ENCODE peak calls at places on chromosomes 2 and 18, in four cellular contexts. U is upper lobe of left lung, V is GM12865, T is colonic mucosa. I is an unnamed sample.

GRCh38 chr2:28232267-28232666 is 160.4 kb upstream of the FOSL2 start:
- DNase-seq in U (no peak), V (no peak), T (peak; percentile 24), I (no peak)

GRCh38 chr2:129347486-129348217 is 631.8 kb upstream of the RAB6C start:
- DNase-seq in U (no peak), V (peak; percentile 88), T (no peak), I (no peak)

GRCh38 chr2:235463893-235464292 is 29.9 kb upstream of the AGAP1 start:
- DNase-seq in U (no peak), V (no peak), T (no peak), I (no peak)

GRCh38 chr2:233700028-233700635 is 7.4 kb downstream of the UGT1A6 start:
- DNase-seq in U (no peak), V (no peak), T (no peak), I (no peak)

GRCh38 chr2:181570833-181571661 is 85.9 kb downstream of the CERKL start:
- DNase-seq in U (no peak), V (peak; percentile 21), T (no peak), I (no peak)

GRCh38 chr2:230828272-230828961 is 36.3 kb upstream of the ITM2C start:
- DNase-seq in U (peak; percentile 86), V (peak; percentile 63), T (peak; percentile 56), I (no peak)

GRCh38 chr2:221308507-221309054 is 263.5 kb downstream of the EPHA4 start:
- DNase-seq in U (no peak), V (no peak), T (no peak), I (no peak)

GRCh38 chr2:108360776-108361468 is 16.8 kb upstream of the SULT1C4 start:
- DNase-seq in U (no peak), V (no peak), T (no peak), I (no peak)

GRCh38 chr2:42250925-42251324 is 81.8 kb downstream of the EML4 start:
- DNase-seq in U (no peak), V (no peak), T (no peak), I (no peak)

GRCh38 chr2:185128331-185128730 is 530.0 kb downstream of the ZNF804A start:
- DNase-seq in U (no peak), V (no peak), T (no peak), I (no peak)

GRCh38 chr2:1625281-1626001 is 118.9 kb downstream of the PXDN start:
- DNase-seq in U (peak; percentile 83), V (no peak), T (no peak), I (no peak)

GRCh38 chr2:215727507-215728503 is 285.5 kb downstream of the MREG start:
- DNase-seq in U (no peak), V (no peak), T (no peak), I (no peak)

GRCh38 chr2:53568463-53568862 is 199.1 kb upstream of the CHAC2 start:
- DNase-seq in U (no peak), V (peak; percentile 8), T (no peak), I (no peak)

GRCh38 chr18:6927136-6927535 is 190.5 kb downstream of the LAMA1 start:
- DNase-seq in U (no peak), V (no peak), T (no peak), I (no peak)

GRCh38 chr2:212414699-212415309 is 123.8 kb downstream of the ERBB4 start:
- DNase-seq in U (no peak), V (no peak), T (no peak), I (no peak)

GRCh38 chr2:11746807-11747459 is 501 bp downstream of the LPIN1 start:
- DNase-seq in U (no peak), V (no peak), T (peak; percentile 66), I (no peak)

GRCh38 chr18:44627245-44627644 is 53.4 kb upstream of the SETBP1 start:
- DNase-seq in U (no peak), V (no peak), T (no peak), I (no peak)

GRCh38 chr2:146031158-146031557 is 1511.2 kb upstream of the ZEB2 start:
- DNase-seq in U (no peak), V (no peak), T (no peak), I (no peak)

GRCh38 chr2:128563348-128563687 is 244.7 kb upstream of the HS6ST1 start:
- DNase-seq in U (no peak), V (no peak), T (peak; percentile 32), I (no peak)

GRCh38 chr2:151049746-151050145 is 211.9 kb downstream of the RBM43 start:
- DNase-seq in U (no peak), V (no peak), T (no peak), I (no peak)

GRCh38 chr2:29479566-29479965 is 364.4 kb downstream of the CLIP4 start:
- DNase-seq in U (no peak), V (no peak), T (no peak), I (no peak)
- TF ChIP-seq CTCF in U (no peak), V (no peak), T (no peak), I (no peak)

GRCh38 chr2:45647986-45648520 is 3.4 kb upstream of the PRKCE start:
- DNase-seq in U (no peak), V (no peak), T (no peak), I (no peak)

GRCh38 chr2:45650851-45651414 is 542 bp upstream of the PRKCE start:
- DNase-seq in U (peak; percentile 98), V (peak; percentile 97), T (peak; percentile 97), I (peak; percentile 90)

GRCh38 chr2:45651415-45652089 is at the start of gene PRKCE:
- DNase-seq in U (no peak), V (peak; percentile 26), T (peak; percentile 75), I (no peak)

GRCh38 chr2:45649855-45650806 is 1.3 kb upstream of the PRKCE start:
- DNase-seq in U (peak; percentile 94), V (peak; percentile 62), T (peak; percentile 85), I (peak; percentile 58)

GRCh38 chr2:45649457-45649854 is 2.0 kb upstream of the PRKCE start:
- DNase-seq in U (no peak), V (no peak), T (no peak), I (no peak)
- TF ChIP-seq CTCF in U (no peak), V (no peak), T (no peak), I (no peak)

GRCh38 chr2:96870631-96871255 is 863 bp upstream of the SEMA4C start:
- DNase-seq in U (no peak), V (peak; percentile 48), T (peak; percentile 75), I (no peak)

GRCh38 chr2:96867756-96868554 is 1.9 kb downstream of the SEMA4C start:
- DNase-seq in U (peak; percentile 81), V (no peak), T (no peak), I (no peak)

GRCh38 chr2:96868555-96869280 is 1.2 kb downstream of the SEMA4C start:
- DNase-seq in U (peak; percentile 96), V (peak; percentile 90), T (peak; percentile 86), I (peak; percentile 40)

GRCh38 chr2:96869824-96870630 is at the start of gene SEMA4C:
- DNase-seq in U (peak; percentile 94), V (no peak), T (peak; percentile 67), I (peak; percentile 56)

DNA sequence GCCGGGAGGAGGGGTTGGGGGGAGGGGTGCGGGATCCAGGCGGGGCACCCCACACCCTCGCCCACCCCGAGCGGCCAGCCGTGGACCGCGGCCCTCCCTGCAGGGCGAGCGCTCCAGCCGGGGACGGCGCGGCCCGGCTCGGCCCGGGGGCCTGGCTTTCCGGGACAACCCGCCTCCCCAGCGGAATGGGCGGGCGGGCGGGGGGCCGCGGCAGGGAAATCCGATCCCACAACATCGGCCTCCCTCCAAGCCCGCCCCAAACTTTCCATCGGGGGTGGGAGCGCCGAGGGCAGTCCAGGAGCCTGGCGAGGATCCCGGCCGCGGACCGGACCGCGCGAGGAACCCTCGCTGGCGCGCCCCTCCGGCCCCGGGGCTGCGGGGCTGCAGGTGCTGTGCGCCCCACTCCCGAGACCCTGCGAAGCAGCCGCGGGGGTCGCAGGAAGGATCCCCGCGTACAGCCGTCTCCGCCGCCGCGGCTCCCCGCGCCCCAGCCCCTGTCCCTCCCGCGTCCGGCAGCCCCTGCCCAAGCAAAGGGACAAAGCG is 528 bp downstream of the SEMA4C start:
- DNase-seq in U (peak; percentile 92), V (no peak), T (peak; percentile 67), I (no peak)
- TF ChIP-seq CTCF in U (no peak), V (no peak), T (peak; percentile 7), I (no peak)

DNA sequence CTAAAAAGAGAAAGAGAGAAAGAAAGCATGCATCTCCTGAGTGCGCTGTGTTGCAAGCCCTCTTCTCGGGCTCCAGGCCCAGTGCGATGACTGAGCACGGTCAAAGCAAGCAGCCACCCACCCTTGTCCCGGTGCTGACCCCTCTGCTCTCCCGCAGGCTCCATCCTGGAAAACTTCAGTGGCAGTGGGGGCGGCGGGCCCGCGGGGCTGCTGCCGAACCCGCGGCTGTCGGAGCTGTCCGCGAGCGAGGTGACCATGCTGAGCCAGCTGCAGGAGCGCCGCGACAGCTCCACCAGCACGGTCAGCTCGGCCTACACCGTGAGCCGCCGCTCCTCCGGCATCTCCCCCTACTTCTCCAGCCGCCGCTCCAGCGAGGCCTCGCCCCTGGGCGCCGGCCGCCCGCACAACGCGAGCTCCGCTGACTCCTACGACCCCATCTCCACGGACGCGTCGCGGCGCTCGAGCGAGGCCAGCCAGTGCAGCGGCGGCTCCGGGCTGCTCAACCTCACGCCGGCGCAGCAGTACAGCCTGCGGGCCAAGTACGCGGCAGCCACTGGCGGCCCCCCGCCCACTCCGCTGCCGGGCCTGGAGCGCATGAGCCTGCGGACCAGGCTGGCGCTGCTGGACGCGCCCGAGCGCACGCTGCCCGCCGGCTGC is 252.5 kb downstream of the GLI2 start:
- DNase-seq in U (peak; percentile 83), V (no peak), T (no peak), I (no peak)
- TF ChIP-seq CTCF in U (no peak), V (no peak), T (no peak), I (no peak)

DNA sequence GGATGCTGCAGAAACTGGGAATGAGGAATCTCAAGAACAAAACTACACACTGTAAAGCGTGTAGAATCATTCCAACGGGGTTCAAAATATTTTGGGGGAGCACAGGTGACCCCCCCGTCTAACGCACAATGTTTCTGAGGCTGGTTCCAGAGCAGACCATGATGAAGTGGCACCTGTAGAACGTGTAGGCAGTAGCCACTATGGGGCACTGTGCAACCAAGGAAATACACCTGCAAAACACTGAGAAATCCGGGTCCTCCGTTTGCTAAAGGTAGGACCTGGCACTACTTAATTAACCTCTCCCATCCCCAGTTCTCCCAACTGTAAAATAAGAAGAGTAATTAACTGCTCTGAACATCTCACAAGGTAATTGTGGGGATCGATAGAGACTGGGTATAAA is 22.6 kb downstream of the ST6GAL2 start:
- DNase-seq in U (no peak), V (no peak), T (no peak), I (no peak)
- TF ChIP-seq CTCF in U (no peak), V (no peak), T (no peak), I (no peak)

GRCh38 chr18:48105317-48105716 is 174.9 kb upstream of the SMAD2 start:
- DNase-seq in U (no peak), V (no peak), T (no peak), I (no peak)
- TF ChIP-seq CTCF in U (no peak), V (no peak), T (no peak), I (no peak)

GRCh38 chr2:159758239-159758638 is 39.8 kb downstream of the CD302 start:
- DNase-seq in U (no peak), V (no peak), T (no peak), I (no peak)

GRCh38 chr2:159753797-159754196 is 41.5 kb downstream of the MARCHF7 start:
- DNase-seq in U (no peak), V (no peak), T (no peak), I (no peak)

GRCh38 chr2:159758686-159759085 is 39.3 kb downstream of the CD302 start:
- DNase-seq in U (no peak), V (no peak), T (no peak), I (no peak)

GRCh38 chr2:159755014-159755413 is 42.7 kb downstream of the MARCHF7 start:
- DNase-seq in U (no peak), V (no peak), T (no peak), I (no peak)

GRCh38 chr2:159755788-159756187 is 42.2 kb downstream of the CD302 start:
- DNase-seq in U (no peak), V (no peak), T (no peak), I (no peak)
- TF ChIP-seq CTCF in U (no peak), V (peak; percentile 10), T (no peak), I (no peak)

I was measured in activated B cell treated with CpG ODN at 0.5 μM for 24 hours.